ENCODE peak calls at places on chromosomes 7 and 10, in four cellular contexts. U is A549; Y is CD4-positive, alpha-beta T cell; T is coronary artery. E is an unnamed sample.

GRCh38 chr10:51950371-51950995 is 251.1 kb upstream of the CSTF2T start:
- DNase-seq in U (no peak), Y (no peak), T (no peak), E (no peak)

GRCh38 chr7:32206987-32207386 is 136.8 kb upstream of the PDE1C start:
- DNase-seq in U (peak; percentile 46), Y (no peak), T (peak; percentile 43), E (peak; percentile 73)

GRCh38 chr10:46223626-46224413 is 63.0 kb upstream of the ANTXRL start:
- DNase-seq in U (no peak), Y (no peak), T (peak; percentile 43), E (no peak)

GRCh38 chr7:43140186-43140585 is 27.7 kb downstream of the HECW1 start:
- DNase-seq in U (no peak), Y (no peak), T (no peak), E (no peak)

GRCh38 chr10:103458720-103459119 is at the start of gene CALHM1:
- DNase-seq in U (no peak), Y (no peak), T (no peak), E (no peak)

GRCh38 chr10:50544857-50545429 is 78.8 kb downstream of the SGMS1 start:
- DNase-seq in U (no peak), Y (no peak), T (no peak), E (no peak)

GRCh38 chr7:77439572-77439971 is 23.4 kb upstream of the GSAP start:
- DNase-seq in U (peak; percentile 78), Y (no peak), T (no peak), E (peak; percentile 60)

GRCh38 chr7:142348921-142349401 is 91.1 kb upstream of the PRSS58 start:
- DNase-seq in U (no peak), Y (no peak), T (no peak), E (no peak)

GRCh38 chr7:67644149-67644548 is 647.5 kb downstream of the TYW1 start:
- DNase-seq in U (no peak), Y (no peak), T (no peak), E (no peak)

GRCh38 chr7:20329389-20330175 is 1.1 kb upstream of the ITGB8 start:
- DNase-seq in U (peak; percentile 82), Y (no peak), T (no peak), E (peak; percentile 94)

GRCh38 chr7:4817178-4817905 is 41.9 kb downstream of the AP5Z1 start:
- DNase-seq in U (no peak), Y (no peak), T (no peak), E (no peak)

GRCh38 chr7:143389316-143390097 is 8.4 kb downstream of the ZYX start:
- DNase-seq in U (no peak), Y (no peak), T (no peak), E (no peak)

GRCh38 chr10:119598397-119598796 is 1.6 kb upstream of the TIAL1 start:
- DNase-seq in U (no peak), Y (no peak), T (no peak), E (no peak)

GRCh38 chr10:119595715-119596515 is 849 bp downstream of the TIAL1 start:
- DNase-seq in U (peak; percentile 25), Y (peak; percentile 20), T (peak; percentile 80), E (peak; percentile 6)

GRCh38 chr10:119595134-119595714 is 1.5 kb downstream of the TIAL1 start:
- DNase-seq in U (peak; percentile 26), Y (no peak), T (no peak), E (no peak)

GRCh38 chr10:119596537-119597404 is at the start of gene TIAL1:
- DNase-seq in U (peak; percentile 100), Y (peak; percentile 88), T (peak; percentile 98), E (peak; percentile 91)

DNA sequence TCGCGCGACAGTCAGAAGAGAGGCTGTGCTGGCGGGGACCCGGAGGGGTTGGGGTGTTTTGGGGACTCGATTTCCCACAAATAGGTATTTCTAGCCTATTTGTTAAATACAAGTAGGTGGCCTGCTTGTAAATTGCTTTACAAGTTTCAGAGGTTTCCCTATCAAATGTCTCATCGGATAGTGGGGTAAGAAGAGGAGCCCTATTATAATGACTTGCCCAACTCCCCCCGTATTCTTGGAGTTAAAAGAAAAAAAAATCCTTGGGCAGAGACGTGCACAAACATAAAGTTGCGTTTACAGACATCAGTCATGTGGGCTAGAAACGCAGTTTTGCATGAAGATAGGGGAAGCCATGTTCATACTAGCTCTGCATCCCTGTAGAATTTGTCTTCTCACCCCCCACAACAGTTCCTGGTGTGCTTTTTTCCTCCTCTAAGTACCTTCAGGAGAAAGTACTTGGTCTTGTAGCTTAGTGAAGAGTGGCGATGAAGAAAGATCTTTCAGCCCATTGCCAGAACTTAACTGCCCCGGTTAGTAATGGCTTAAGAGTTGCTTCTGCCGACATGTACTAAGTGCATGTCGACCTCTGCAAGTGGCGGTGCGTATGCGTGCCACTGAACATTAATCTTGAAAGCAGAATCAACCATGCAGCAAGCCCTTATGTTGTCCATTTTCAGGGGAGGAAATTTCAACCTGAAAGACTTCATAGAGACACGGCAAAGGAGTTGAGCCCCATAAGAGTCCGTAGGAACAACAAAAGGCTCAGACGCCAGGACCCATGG is 832 bp upstream of the TIAL1 start:
- DNase-seq in U (no peak), Y (no peak), T (no peak), E (no peak)
- TF ChIP-seq CTCF in U (no peak), Y (no peak), T (no peak), E (no peak)

DNA sequence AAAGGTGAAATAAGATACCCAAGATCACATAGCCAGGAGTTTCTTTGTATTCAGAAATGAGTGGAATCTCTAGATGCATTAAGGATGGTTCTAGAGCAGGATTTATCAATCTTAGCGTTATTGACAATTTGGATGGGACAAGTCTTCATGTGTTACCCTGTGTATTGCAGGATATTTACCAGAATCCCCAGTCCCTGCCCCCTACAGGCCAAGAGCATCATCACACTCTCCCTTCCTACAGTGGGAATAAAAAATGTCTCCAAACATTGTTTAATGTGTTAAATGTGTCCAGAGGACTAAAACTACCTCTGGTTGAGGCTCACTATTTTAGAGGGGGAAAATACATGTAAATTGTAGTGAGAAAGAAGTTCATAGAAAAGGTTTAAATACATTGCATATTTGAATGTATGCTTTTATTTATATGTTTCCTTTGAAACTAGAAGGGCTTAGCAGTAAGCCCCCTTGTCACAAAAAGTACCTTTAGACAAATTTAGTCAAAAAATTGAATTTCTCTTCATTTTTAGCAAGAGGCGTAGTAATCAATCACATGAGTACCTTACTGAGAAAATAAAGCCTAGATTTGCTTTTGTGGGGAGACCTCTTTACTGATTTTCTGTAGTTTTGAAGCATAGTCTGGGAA is 141.2 kb downstream of the MLLT10 start:
- DNase-seq in U (peak; percentile 62), Y (no peak), T (no peak), E (peak; percentile 41)
- TF ChIP-seq CTCF in U (peak; percentile 65), Y (peak; percentile 82), T (peak; percentile 25), E (peak; percentile 59)

GRCh38 chr7:106405697-106406141 is 120.9 kb upstream of the NAMPT start:
- DNase-seq in U (no peak), Y (no peak), T (no peak), E (no peak)
- TF ChIP-seq CTCF in U (no peak), Y (no peak), T (no peak), E (no peak)

GRCh38 chr10:865257-865656 is 66.2 kb downstream of the LARP4B start:
- DNase-seq in U (no peak), Y (no peak), T (no peak), E (no peak)
- TF ChIP-seq CTCF in U (no peak), Y (no peak), T (no peak), E (no peak)

GRCh38 chr7:3648276-3648675 is 347.2 kb downstream of the SDK1 start:
- DNase-seq in U (no peak), Y (no peak), T (no peak), E (no peak)

GRCh38 chr7:3650844-3651243 is 349.8 kb downstream of the SDK1 start:
- DNase-seq in U (no peak), Y (no peak), T (no peak), E (no peak)

GRCh38 chr7:3649678-3650445 is 348.8 kb downstream of the SDK1 start:
- DNase-seq in U (no peak), Y (no peak), T (no peak), E (no peak)

DNA sequence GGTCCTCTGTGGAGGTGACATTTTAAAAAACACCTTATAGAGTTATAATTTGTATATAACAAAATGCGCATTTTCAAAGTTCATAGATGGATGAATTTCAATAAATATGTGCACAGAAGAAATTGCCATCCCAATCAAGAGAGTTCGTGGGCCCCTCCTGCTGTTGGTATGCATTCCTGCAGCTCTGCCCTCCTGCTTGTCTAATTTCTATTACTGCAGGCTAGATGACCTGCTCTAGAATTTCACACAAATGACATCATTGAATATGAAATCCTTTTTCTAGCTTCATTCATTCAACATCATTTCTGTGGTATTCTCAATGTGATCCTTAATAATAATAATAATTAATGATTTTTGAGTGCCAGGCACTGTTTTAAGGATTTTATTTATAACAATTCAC is 348.2 kb downstream of the SDK1 start:
- DNase-seq in U (peak; percentile 16), Y (no peak), T (no peak), E (peak; percentile 28)
- TF ChIP-seq CTCF in U (no peak), Y (no peak), T (no peak), E (no peak)

DNA sequence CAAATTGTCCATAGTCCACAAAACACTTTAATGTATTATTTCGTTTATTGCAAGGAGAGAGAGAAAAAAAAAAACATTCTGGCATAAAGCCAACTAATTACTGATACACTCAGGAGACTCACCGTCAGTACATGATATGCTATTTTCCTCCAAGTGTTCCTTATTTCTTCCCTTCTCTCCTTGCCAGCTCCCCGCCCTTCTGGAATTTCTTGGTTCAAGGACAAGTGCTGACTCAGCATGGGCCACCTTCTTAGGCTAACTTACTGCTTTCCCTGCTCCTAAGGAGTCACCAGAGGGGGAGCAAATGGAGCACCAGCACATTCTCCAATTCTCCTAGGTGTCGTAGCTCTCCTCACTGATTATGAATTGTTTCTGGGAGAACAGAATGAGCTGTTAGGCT is 133.8 kb upstream of the HDAC9 start:
- DNase-seq in U (peak; percentile 11), Y (no peak), T (no peak), E (no peak)
- TF ChIP-seq CTCF in U (no peak), Y (no peak), T (no peak), E (no peak)

GRCh38 chr7:111405621-111406020 is 156.7 kb downstream of the IMMP2L start:
- DNase-seq in U (no peak), Y (no peak), T (no peak), E (no peak)
- TF ChIP-seq CTCF in U (no peak), Y (no peak), T (no peak), E (no peak)

E was measured in Calu3.